ENCODE peak calls at places on chromosomes 16 and 17, in four cellular contexts. B is stimulated activated CD4-positive, alpha-beta T cell treated with anti-CD3 and anti-CD28 coated beads, Interleukin-15, amount 100 ng/mL, for 48 hours; F is GM12891; I is activated effector memory CD4-positive, alpha-beta T cell treated with Interleukin-2 at 50 U/mL for 16 hours. S is an unnamed sample.

GRCh38 chr17:41806685-41807445 is 4.9 kb downstream of the P3H4 start:
- DNase-seq in I (no peak), B (no peak), F (no peak), S (no peak)

GRCh38 chr17:77572065-77572601 is 386.4 kb upstream of the TNRC6C start:
- DNase-seq in B (no peak), F (no peak), I (no peak), S (peak)

GRCh38 chr17:34675143-34675542 is 95.8 kb downstream of the TMEM132E start:
- DNase-seq in F (no peak), I (no peak), B (no peak), S (no peak)

GRCh38 chr16:70410736-70411135 is 28.2 kb downstream of the ST3GAL2 start:
- DNase-seq in I (no peak), F (no peak), B (no peak), S (peak)

GRCh38 chr16:3170440-3171180 is 17.4 kb upstream of the OR1F1 start:
- DNase-seq in B (no peak), I (no peak), F (no peak), S (no peak)

GRCh38 chr16:2276501-2277195 is 8.7 kb upstream of the RNPS1 start:
- DNase-seq in F (no peak), B (no peak), I (no peak), S (no peak)

GRCh38 chr16:29653436-29653835 is 9.6 kb upstream of the SPN start:
- DNase-seq in B (no peak), F (no peak), I (no peak), S (no peak)

GRCh38 chr16:22670551-22670970 is 143.4 kb upstream of the HS3ST2 start:
- DNase-seq in F (peak), B (peak), I (no peak), S (peak)

GRCh38 chr17:47072881-47073280 is 93.8 kb upstream of the RPRML start:
- DNase-seq in I (no peak), F (no peak), B (no peak), S (peak)

GRCh38 chr17:51651513-51652298 is 391.4 kb downstream of the UTP18 start:
- DNase-seq in I (no peak), B (no peak), F (no peak), S (no peak)

GRCh38 chr17:44008205-44008909 is 3.9 kb downstream of the NAGS start:
- DNase-seq in B (no peak), F (no peak), I (no peak), S (no peak)

GRCh38 chr17:56603486-56604238 is 10.2 kb downstream of the NOG start:
- DNase-seq in F (no peak), I (no peak), B (no peak), S (no peak)

S was measured in cerebellar cortex.